ENCODE peak calls at places on chromosomes 13 and 19, in eight cellular contexts. X is NCI-H2171; T is naive B cell; Q is SW 1271; P is T-helper 2 cell treated with Interferon-gamma antibody and Interleukin-4, amounts not matched to agents 5 μg/mL and 100 μg/mL, for 36 hours; Z is left colon; H is endodermal cell; E is heart right ventricle. N is an unnamed sample.
A peak's percentile ranks its signal among the peaks of the same experiment; 100 is the strongest.

GRCh38 chr13:93460005-93460404 is 233.4 kb downstream of the GPC6 start:
- DNase-seq in P (no peak), Q (no peak), T (no peak), X (no peak), H (no peak), Z (no peak), E (no peak), N (no peak)

GRCh38 chr13:109345433-109345941 is 440.9 kb downstream of the IRS2 start:
- DNase-seq in T (no peak), Z (no peak), P (no peak), H (no peak), E (no peak), X (no peak), Q (no peak), N (no peak)

GRCh38 chr13:86085890-86086289 is 286.7 kb upstream of the SLITRK6 start:
- DNase-seq in H (no peak), P (no peak), Z (no peak), X (no peak), T (no peak), E (no peak), Q (no peak), N (no peak)

GRCh38 chr13:29156136-29156535 is 336.0 kb downstream of the MTUS2 start:
- DNase-seq in Q (no peak), X (no peak), H (no peak), Z (no peak), T (no peak), E (no peak), P (no peak), N (no peak)

GRCh38 chr19:10740798-10741197 is 22.9 kb downstream of the DNM2 start:
- DNase-seq in H (no peak), X (no peak), Z (no peak), P (no peak), Q (no peak), E (no peak), T (no peak), N (no peak)

GRCh38 chr13:99296270-99296865 is 10.8 kb downstream of the GPR183 start:
- DNase-seq in P (no peak), E (no peak), T (no peak), Z (no peak), H (no peak), Q (no peak), X (no peak), N (no peak)

GRCh38 chr13:20482275-20482761 is 43.3 kb downstream of the CRYL1 start:
- DNase-seq in Q (no peak), P (no peak), T (no peak), E (no peak), Z (no peak), X (no peak), H (no peak), N (no peak)

GRCh38 chr13:57946361-57946760 is 314.8 kb downstream of the PCDH17 start:
- DNase-seq in P (no peak), E (no peak), Q (no peak), X (no peak), H (no peak), T (no peak), Z (no peak), N (no peak)

GRCh38 chr13:97125810-97126738 is 96.1 kb upstream of the MBNL2 start:
- DNase-seq in H (no peak), Z (no peak), T (no peak), E (no peak), Q (no peak), P (peak; percentile 17), X (peak; percentile 91), N (no peak)

GRCh38 chr19:17522988-17523872 is 11.8 kb downstream of the PGLS start:
- DNase-seq in P (peak; percentile 67), Q (no peak), T (peak; percentile 93), X (no peak), Z (peak; percentile 58), H (peak; percentile 37), E (peak; percentile 41), N (no peak)

GRCh38 chr13:41496420-41497234 is 39.3 kb downstream of the RGCC start:
- DNase-seq in H (no peak), X (no peak), Q (no peak), P (no peak), E (no peak), T (no peak), Z (no peak), N (no peak)

GRCh38 chr19:45439190-45439568 is 15.5 kb upstream of the ERCC1 start:
- DNase-seq in X (no peak), T (no peak), Q (no peak), P (no peak), Z (no peak), H (no peak), E (no peak), N (no peak)

GRCh38 chr13:20142019-20142926 is 18.6 kb downstream of the GJA3 start:
- DNase-seq in P (no peak), X (no peak), Z (no peak), Q (no peak), E (no peak), H (peak; percentile 53), T (no peak), N (no peak)

GRCh38 chr19:11224429-11224828 is 15.0 kb upstream of the ANGPTL8 start:
- DNase-seq in T (no peak), P (no peak), E (no peak), Z (no peak), Q (no peak), H (no peak), X (no peak), N (no peak)

GRCh38 chr13:23766939-23767338 is 122.3 kb downstream of the MIPEP start:
- DNase-seq in H (no peak), Q (no peak), Z (no peak), T (no peak), P (no peak), E (no peak), X (no peak), N (no peak)

GRCh38 chr19:18300930-18301717 is 19.7 kb upstream of the JUND start:
- DNase-seq in X (no peak), T (no peak), E (peak; percentile 82), P (no peak), Z (peak; percentile 62), Q (peak; percentile 51), H (peak; percentile 54), N (no peak)

GRCh38 chr13:51557875-51558604 is 26.2 kb upstream of the WDFY2 start:
- DNase-seq in Z (no peak), H (no peak), E (no peak), T (no peak), P (no peak), X (no peak), Q (no peak), N (no peak)

GRCh38 chr19:5993516-5994406 is 15.8 kb upstream of the RANBP3 start:
- DNase-seq in X (no peak), H (no peak), Z (no peak), T (no peak), E (peak; percentile 75), Q (no peak), P (no peak), N (no peak)

GRCh38 chr13:32001392-32001768 is 30.2 kb upstream of the FRY start:
- DNase-seq in P (no peak), Q (no peak), T (peak; percentile 2), Z (no peak), E (peak; percentile 24), X (no peak), H (peak; percentile 59), N (no peak)

GRCh38 chr19:40466219-40467006 is at the start of gene SPTBN4:
- DNase-seq in H (peak; percentile 58), Q (no peak), T (peak; percentile 64), X (no peak), P (peak; percentile 76), E (peak; percentile 41), Z (peak; percentile 51), N (no peak)

GRCh38 chr13:80299046-80299445 is 41.9 kb downstream of the SPRY2 start:
- DNase-seq in Z (no peak), P (no peak), E (no peak), X (no peak), T (no peak), H (no peak), Q (no peak), N (no peak)

GRCh38 chr19:11674067-11674492 is 64.7 kb downstream of the ZNF823 start:
- DNase-seq in H (no peak), X (no peak), Q (no peak), T (no peak), Z (no peak), P (no peak), E (no peak), N (no peak)

GRCh38 chr13:112450118-112450517 is 74.0 kb downstream of the SPACA7 start:
- DNase-seq in E (no peak), X (no peak), P (no peak), T (no peak), H (peak; percentile 18), Q (no peak), Z (no peak), N (no peak)

GRCh38 chr13:20426766-20427448 is 98.8 kb downstream of the CRYL1 start:
- DNase-seq in T (no peak), E (no peak), Z (no peak), Q (no peak), H (no peak), X (no peak), P (no peak), N (no peak)

GRCh38 chr19:12772323-12772722 is 3.0 kb downstream of the HOOK2 start:
- DNase-seq in Z (no peak), E (peak; percentile 50), Q (no peak), P (no peak), X (no peak), H (no peak), T (no peak), N (no peak)

GRCh38 chr13:52011690-52012511 is at the start of gene ALG11:
- DNase-seq in P (peak; percentile 100), Q (peak; percentile 92), H (peak; percentile 100), T (peak; percentile 100), X (peak; percentile 97), Z (peak; percentile 100), E (peak; percentile 100), N (peak; percentile 85)

GRCh38 chr19:45119582-45119981 is 26.6 kb downstream of the PPP1R37 start:
- DNase-seq in H (no peak), T (no peak), Z (peak; percentile 62), Q (no peak), X (no peak), P (no peak), E (no peak), N (no peak)

GRCh38 chr13:44068737-44069136 is 189.0 kb downstream of the LACC1 start:
- DNase-seq in X (no peak), Q (peak; percentile 4), P (no peak), E (no peak), H (no peak), T (no peak), Z (no peak), N (no peak)

GRCh38 chr13:78700121-78700910 is 41.4 kb upstream of the OBI1 start:
- DNase-seq in Q (no peak), E (no peak), P (no peak), T (no peak), X (no peak), H (no peak), Z (no peak), N (no peak)

GRCh38 chr13:29923554-29924481 is 73.4 kb upstream of the UBL3 start:
- DNase-seq in P (peak; percentile 47), T (peak; percentile 42), Q (peak; percentile 73), Z (peak; percentile 85), X (no peak), H (peak; percentile 93), E (peak; percentile 34), N (no peak)

GRCh38 chr19:13460045-13460444 is 46.2 kb downstream of the CACNA1A start:
- DNase-seq in E (no peak), H (peak; percentile 56), Q (no peak), P (no peak), X (no peak), Z (no peak), T (no peak), N (no peak)

GRCh38 chr19:6374711-6375410 is 872 bp downstream of the PSPN start:
- DNase-seq in H (no peak), E (no peak), T (no peak), X (no peak), Q (no peak), Z (no peak), P (no peak), N (no peak)

GRCh38 chr13:103605546-103606326 is 539.5 kb upstream of the SLC10A2 start:
- DNase-seq in T (no peak), P (no peak), X (no peak), Z (no peak), E (no peak), H (no peak), Q (no peak), N (no peak)

GRCh38 chr13:34246511-34246910 is 428.6 kb downstream of the RFC3 start:
- DNase-seq in Q (no peak), P (no peak), Z (no peak), E (no peak), T (no peak), X (no peak), H (no peak), N (no peak)